ENCODE peak calls at places on chromosomes 3 and 15, in nine cellular contexts. One of them, this sample, is unnamed.

GRCh38 chr15:91224750-91225380 is 124.8 kb downstream of the SV2B start:
- DNase-seq in neural progenitor cell: peak; percentile 65
- DNase-seq in HFFc6: no peak
- DNase-seq in HT1080: peak; percentile 52
- DNase-seq in AG04450: no peak
- DNase-seq in AG04449: peak; percentile 1
- DNase-seq in pancreas: no peak
- DNase-seq in occipital lobe: no peak
- DNase-seq in cardiac muscle cell: peak; percentile 51
- DNase-seq in this sample: no peak

GRCh38 chr3:173774275-173774674 is 376.7 kb downstream of the NLGN1 start:
- DNase-seq in neural progenitor cell: no peak
- DNase-seq in HFFc6: no peak
- DNase-seq in HT1080: no peak
- DNase-seq in AG04450: no peak
- DNase-seq in AG04449: no peak
- DNase-seq in pancreas: no peak
- DNase-seq in occipital lobe: no peak
- DNase-seq in cardiac muscle cell: no peak
- DNase-seq in this sample: no peak

GRCh38 chr3:171776839-171777607 is 33.3 kb downstream of the PLD1 start:
- DNase-seq in neural progenitor cell: no peak
- DNase-seq in HFFc6: no peak
- DNase-seq in HT1080: peak; percentile 36
- DNase-seq in AG04450: no peak
- DNase-seq in AG04449: no peak
- DNase-seq in pancreas: no peak
- DNase-seq in occipital lobe: no peak
- DNase-seq in cardiac muscle cell: no peak
- DNase-seq in this sample: no peak

GRCh38 chr3:113439576-113439975 is 1.7 kb downstream of the CFAP44 start:
- DNase-seq in neural progenitor cell: no peak
- DNase-seq in HFFc6: no peak
- DNase-seq in HT1080: peak; percentile 40
- DNase-seq in AG04450: no peak
- DNase-seq in AG04449: no peak
- DNase-seq in pancreas: no peak
- DNase-seq in occipital lobe: no peak
- DNase-seq in cardiac muscle cell: no peak
- DNase-seq in this sample: no peak

GRCh38 chr3:20352547-20353164 is 166.7 kb upstream of the SGO1 start:
- DNase-seq in neural progenitor cell: no peak
- DNase-seq in HFFc6: no peak
- DNase-seq in HT1080: peak; percentile 74
- DNase-seq in AG04450: no peak
- DNase-seq in AG04449: no peak
- DNase-seq in pancreas: no peak
- DNase-seq in occipital lobe: no peak
- DNase-seq in cardiac muscle cell: no peak
- DNase-seq in this sample: no peak

GRCh38 chr15:36284911-36285310 is 294.5 kb upstream of the CDIN1 start:
- DNase-seq in neural progenitor cell: no peak
- DNase-seq in HFFc6: peak; percentile 20
- DNase-seq in HT1080: no peak
- DNase-seq in AG04450: no peak
- DNase-seq in AG04449: peak; percentile 9
- DNase-seq in pancreas: no peak
- DNase-seq in occipital lobe: no peak
- DNase-seq in cardiac muscle cell: no peak
- DNase-seq in this sample: no peak

GRCh38 chr3:146682176-146682575 is 77.0 kb upstream of the PLSCR5 start:
- DNase-seq in neural progenitor cell: no peak
- DNase-seq in HFFc6: no peak
- DNase-seq in HT1080: no peak
- DNase-seq in AG04450: no peak
- DNase-seq in AG04449: no peak
- DNase-seq in pancreas: no peak
- DNase-seq in occipital lobe: no peak
- DNase-seq in cardiac muscle cell: no peak
- DNase-seq in this sample: no peak

GRCh38 chr15:99476413-99477222 is 89.2 kb upstream of the MEF2A start:
- DNase-seq in neural progenitor cell: peak; percentile 31
- DNase-seq in HFFc6: peak; percentile 98
- DNase-seq in HT1080: peak; percentile 97
- DNase-seq in AG04450: peak; percentile 97
- DNase-seq in AG04449: peak; percentile 94
- DNase-seq in pancreas: no peak
- DNase-seq in occipital lobe: peak; percentile 64
- DNase-seq in cardiac muscle cell: no peak
- DNase-seq in this sample: peak; percentile 97

This sample was measured in AG09309.